ENCODE peak calls at places on chromosome 21, in six cellular contexts. G, O, I, V, M and T are unnamed samples.

GRCh38 chr21:33396966-33397365 is 6.2 kb upstream of the IFNGR2 start:
- DNase-seq in O (peak; percentile 82), G (no peak), M (no peak), I (peak; percentile 77), V (no peak), T (no peak)

GRCh38 chr21:16837319-16837718 is 675.5 kb upstream of the CXADR start:
- DNase-seq in V (no peak), G (no peak), I (no peak), M (no peak), O (peak; percentile 33), T (no peak)

GRCh38 chr21:31893841-31894240 is 21.0 kb downstream of the HUNK start:
- DNase-seq in G (no peak), M (no peak), V (no peak), O (no peak), I (no peak), T (no peak)

GRCh38 chr21:18178509-18178908 is 66.1 kb upstream of the CHODL start:
- DNase-seq in O (no peak), G (no peak), M (no peak), V (no peak), I (no peak), T (no peak)

GRCh38 chr21:39641827-39642450 is 29.2 kb downstream of the B3GALT5 start:
- DNase-seq in I (no peak), O (no peak), G (peak; percentile 5), M (no peak), V (no peak), T (no peak)

GRCh38 chr21:31108969-31109368 is 70.7 kb upstream of the KRTAP19-8 start:
- DNase-seq in M (no peak), G (no peak), I (peak; percentile 57), O (peak; percentile 20), V (no peak), T (no peak)

GRCh38 chr21:40507978-40508377 is 339.0 kb downstream of the DSCAM start:
- DNase-seq in M (no peak), O (peak; percentile 4), V (no peak), I (no peak), G (no peak), T (no peak)

GRCh38 chr21:21963911-21964310 is 965.7 kb downstream of the NCAM2 start:
- DNase-seq in M (no peak), V (no peak), I (no peak), O (no peak), G (no peak), T (no peak)

GRCh38 chr21:17780539-17780938 is 38.6 kb downstream of the C21orf91 start:
- DNase-seq in O (no peak), V (no peak), M (no peak), G (no peak), I (no peak), T (peak; percentile 61)

GRCh38 chr21:26769613-26770188 is 75.5 kb downstream of the ADAMTS1 start:
- DNase-seq in M (no peak), I (peak; percentile 62), O (peak; percentile 73), V (no peak), G (no peak), T (no peak)

GRCh38 chr21:24658926-24659325 is 948.4 kb downstream of the MRPL39 start:
- DNase-seq in O (no peak), I (no peak), G (no peak), V (no peak), M (no peak), T (no peak)

GRCh38 chr21:25925936-25926335 is 191.2 kb downstream of the GABPA start:
- DNase-seq in M (no peak), G (no peak), I (peak; percentile 16), O (peak; percentile 23), V (no peak), T (no peak)

GRCh38 chr21:20249401-20249800 is 748.8 kb upstream of the NCAM2 start:
- DNase-seq in O (no peak), M (no peak), V (no peak), I (no peak), G (no peak), T (no peak)

GRCh38 chr21:25515484-25516405 is 91.5 kb downstream of the MRPL39 start:
- DNase-seq in I (no peak), M (no peak), O (peak; percentile 71), V (no peak), G (no peak), T (no peak)

GRCh38 chr21:24861471-24861870 is 745.8 kb downstream of the MRPL39 start:
- DNase-seq in G (no peak), I (no peak), O (no peak), M (no peak), V (no peak), T (no peak)

GRCh38 chr21:27787046-27787445 is 820.2 kb upstream of the ADAMTS5 start:
- DNase-seq in M (no peak), O (peak; percentile 19), G (no peak), I (no peak), V (no peak), T (no peak)

GRCh38 chr21:18411565-18411964 is 8.0 kb upstream of the TMPRSS15 start:
- DNase-seq in O (no peak), M (peak; percentile 2), I (no peak), G (no peak), V (no peak), T (no peak)

GRCh38 chr21:39776589-39776988 is 31.6 kb downstream of the IGSF5 start:
- DNase-seq in O (no peak), G (no peak), I (no peak), V (no peak), M (no peak), T (peak; percentile 34)

GRCh38 chr21:32958288-32958992 is 67.3 kb upstream of the OLIG2 start:
- DNase-seq in M (no peak), O (no peak), I (no peak), G (peak; percentile 57), V (no peak), T (peak; percentile 36)

GRCh38 chr21:40191616-40192015 is 324.4 kb downstream of the PCP4 start:
- DNase-seq in I (no peak), V (no peak), M (no peak), G (no peak), O (no peak), T (peak; percentile 53)

GRCh38 chr21:28310711-28311110 is 682.0 kb downstream of the LTN1 start:
- DNase-seq in I (no peak), M (no peak), V (no peak), G (no peak), O (no peak), T (no peak)

GRCh38 chr21:34932233-34932632 is 116.9 kb downstream of the RUNX1 start:
- DNase-seq in I (no peak), O (no peak), V (no peak), G (no peak), M (no peak), T (no peak)
- H3K4me2 ChIP-seq in I (no peak overlapping the region), O (no peak overlapping the region), V (no peak overlapping the region), G (no peak overlapping the region), M (no peak overlapping the region), T (no peak overlapping the region)

GRCh38 chr21:29475329-29475728 is 176.6 kb downstream of the BACH1 start:
- DNase-seq in I (no peak), O (no peak), V (no peak), G (no peak), M (no peak), T (no peak)

GRCh38 chr21:29473808-29474207 is 175.1 kb downstream of the BACH1 start:
- DNase-seq in I (no peak), M (no peak), G (no peak), O (no peak), V (no peak), T (no peak)

GRCh38 chr21:29477941-29478340 is 179.2 kb downstream of the BACH1 start:
- DNase-seq in I (peak; percentile 60), M (no peak), G (no peak), O (peak; percentile 71), V (no peak), T (no peak)

GRCh38 chr21:29481081-29481480 is 182.4 kb downstream of the BACH1 start:
- DNase-seq in O (no peak), M (no peak), V (no peak), G (no peak), I (no peak), T (no peak)

DNA sequence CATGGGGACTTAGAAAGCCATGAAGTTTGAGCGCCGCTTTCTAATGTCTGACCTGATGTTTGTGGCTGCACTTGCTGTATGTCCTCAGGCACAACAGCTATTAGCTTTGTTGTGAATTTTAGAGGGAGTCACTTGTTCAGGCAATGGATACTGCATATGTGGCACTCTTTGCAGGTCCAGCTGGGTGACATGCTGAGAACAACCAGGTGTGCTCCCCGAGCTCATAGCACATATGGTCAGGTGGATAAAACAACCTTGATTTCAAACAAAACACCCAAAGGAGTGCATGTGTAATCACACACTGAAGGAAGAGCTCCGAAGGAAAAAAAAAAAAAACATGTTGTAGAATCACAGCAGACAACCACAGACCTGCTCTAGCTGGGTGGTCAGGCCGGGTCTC is 178.6 kb downstream of the BACH1 start:
- DNase-seq in M (no peak), I (no peak), O (no peak), G (no peak), V (no peak), T (no peak)
- H4K91ac ChIP-seq in M (no peak overlapping the region), I (no peak overlapping the region), O (peak overlapping the region; percentile 87), G (no peak overlapping the region), V (no peak overlapping the region), T (no peak overlapping the region)

GRCh38 chr21:44766818-44767354 is 34.7 kb downstream of the UBE2G2 start:
- DNase-seq in G (no peak), O (no peak), I (no peak), M (no peak), V (no peak), T (no peak)

GRCh38 chr21:44763451-44764318 is 37.9 kb downstream of the UBE2G2 start:
- DNase-seq in G (no peak), I (no peak), M (no peak), O (no peak), V (no peak), T (no peak)

GRCh38 chr21:44766014-44766817 is 35.4 kb downstream of the UBE2G2 start:
- DNase-seq in G (no peak), M (no peak), O (no peak), V (no peak), I (no peak), T (no peak)

GRCh38 chr21:44764319-44765230 is 37.0 kb downstream of the UBE2G2 start:
- DNase-seq in V (no peak), I (no peak), O (no peak), G (no peak), M (no peak), T (no peak)

DNA sequence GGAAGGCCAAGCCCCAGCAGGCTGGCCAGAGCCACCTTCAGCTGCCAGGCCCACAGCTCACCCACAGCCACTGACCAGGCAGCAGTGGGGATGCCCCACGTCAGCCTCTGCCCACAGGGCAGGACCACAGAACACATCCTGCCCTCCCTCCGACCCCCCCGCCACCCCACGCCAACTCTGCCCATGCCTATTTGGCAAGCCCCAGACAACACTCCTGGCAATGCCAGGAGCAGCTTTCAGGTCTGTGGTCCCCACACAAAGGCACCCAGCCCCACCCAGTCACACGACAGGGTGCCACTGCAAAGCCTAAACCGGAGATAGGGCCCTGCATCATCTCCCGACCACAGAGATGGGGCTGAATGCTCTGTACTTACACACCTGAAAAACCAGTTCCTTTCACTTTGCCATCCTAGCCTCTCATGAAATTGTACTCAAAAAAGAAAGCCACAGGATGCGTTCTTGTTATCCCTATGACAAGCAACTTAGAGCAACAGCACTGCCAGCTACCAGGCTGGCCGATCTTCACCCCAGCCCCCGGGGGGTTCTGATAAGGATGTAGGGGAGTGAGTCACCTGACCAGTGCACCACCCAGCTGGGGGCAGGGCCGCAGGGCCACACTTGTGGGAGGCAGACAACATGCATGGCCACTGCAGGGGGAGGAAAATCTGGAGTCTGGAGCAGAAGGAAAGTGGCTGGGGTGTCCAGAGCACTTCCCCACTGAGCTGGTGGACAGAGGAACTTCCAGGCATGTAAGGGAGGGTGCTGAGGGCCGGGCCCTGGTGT is 36.2 kb downstream of the UBE2G2 start:
- DNase-seq in G (no peak), V (no peak), I (no peak), M (no peak), O (no peak), T (peak; percentile 48)
- H3K4me2 ChIP-seq in G (no peak overlapping the region), V (no peak overlapping the region), I (no peak overlapping the region), M (no peak overlapping the region), O (no peak overlapping the region), T (no peak overlapping the region)

GRCh38 chr21:41676198-41676597 is 90.7 kb downstream of the RIPK4 start:
- DNase-seq in G (no peak), O (no peak), M (no peak), V (no peak), I (no peak), T (no peak)
- H4K91ac ChIP-seq in G (no peak overlapping the region), O (no peak overlapping the region), M (no peak overlapping the region), V (no peak overlapping the region), I (no peak overlapping the region), T (no peak overlapping the region)